ENCODE peak calls at places on chromosomes 11 and 22, in seven cellular contexts. W is NCI-H345; D is HEK293T; Q is stimulated activated CD4-positive, alpha-beta T cell treated with anti-CD3 and anti-CD28 coated beads, Interleukin-4, amount 100 ng/mL, for 48 hours; P is islet precursor cell; N is amygdala; F is RPMI7951. G is an unnamed sample.

GRCh38 chr11:117604349-117604995 is 192.5 kb downstream of the DSCAML1 start:
- DNase-seq in N (no peak), F (no peak), P (no peak), D (no peak), W (peak), Q (no peak), G (peak)

GRCh38 chr11:34345991-34346480 is 11.8 kb downstream of the ABTB2 start:
- DNase-seq in N (no peak), Q (no peak), F (peak), D (no peak), W (no peak), P (no peak), G (no peak)

GRCh38 chr22:38314992-38315800 is 2.0 kb downstream of the CSNK1E start:
- DNase-seq in W (no peak), P (no peak), F (peak), N (peak), Q (no peak), D (no peak), G (peak)

GRCh38 chr11:46800177-46800576 is 45.9 kb downstream of the CKAP5 start:
- DNase-seq in N (no peak), F (no peak), P (no peak), Q (no peak), W (no peak), D (no peak), G (no peak)

GRCh38 chr11:61125310-61125684 is 23.0 kb downstream of the CD5 start:
- DNase-seq in F (no peak), N (no peak), D (no peak), P (peak), Q (no peak), W (no peak), G (no peak)

GRCh38 chr22:38613588-38613987 is 42.6 kb downstream of the FAM227A start:
- DNase-seq in P (no peak), Q (no peak), N (no peak), W (no peak), F (no peak), D (no peak), G (no peak)

GRCh38 chr11:121892863-121893262 is 223.2 kb downstream of the BLID start:
- DNase-seq in D (no peak), P (no peak), Q (no peak), W (no peak), N (no peak), F (peak), G (no peak)

GRCh38 chr11:38530226-38530625 is 1932.2 kb upstream of the RAG2 start:
- DNase-seq in N (no peak), D (no peak), F (no peak), P (no peak), W (no peak), Q (no peak), G (no peak)

GRCh38 chr11:76615950-76616349 is 54.6 kb downstream of the LRRC32 start:
- DNase-seq in P (peak), F (peak), W (no peak), D (no peak), Q (no peak), N (no peak), G (no peak)

GRCh38 chr22:20430641-20431519 is 6.7 kb downstream of the SCARF2 start:
- DNase-seq in Q (peak), W (peak), D (no peak), N (no peak), P (peak), F (no peak), G (no peak)

GRCh38 chr11:23284626-23285025 is 424.4 kb upstream of the CCDC179 start:
- DNase-seq in F (no peak), P (no peak), N (no peak), D (no peak), Q (no peak), W (no peak), G (no peak)

GRCh38 chr22:17436382-17436951 is 67.2 kb downstream of the CECR2 start:
- DNase-seq in P (peak), F (no peak), N (peak), Q (no peak), W (no peak), D (peak), G (no peak)